ENCODE peak calls at places on chromosomes 6 and 20, in nine cellular contexts. C, S, K, G, B, Q, M, T and Z are unnamed samples.

GRCh38 chr6:151627689-151628444 is 134.1 kb downstream of the CCDC170 start:
- DNase-seq in C (no peak), S (peak; percentile 22), K (no peak), G (no peak), B (no peak), Q (no peak), M (no peak), T (no peak), Z (peak; percentile 4)

GRCh38 chr6:9315966-9316650 is 880.8 kb upstream of the SLC35B3 start:
- DNase-seq in C (no peak), S (no peak), K (no peak), G (no peak), B (no peak), Q (no peak), M (no peak), T (no peak), Z (no peak)

GRCh38 chr6:94751641-94752329 is 825.5 kb upstream of the MANEA start:
- DNase-seq in C (no peak), S (no peak), K (no peak), G (no peak), B (no peak), Q (no peak), M (no peak), T (no peak), Z (no peak)

GRCh38 chr6:164315376-164315775 is 900.9 kb downstream of the QKI start:
- DNase-seq in C (no peak), S (no peak), K (no peak), G (no peak), B (no peak), Q (no peak), M (no peak), T (no peak), Z (no peak)

GRCh38 chr6:116542426-116542825 is 3.1 kb downstream of the TRAPPC3L start:
- DNase-seq in C (no peak), S (no peak), K (no peak), G (no peak), B (no peak), Q (no peak), M (no peak), T (no peak), Z (no peak)

GRCh38 chr6:52284131-52284459 is 447 bp downstream of the MCM3 start:
- DNase-seq in C (peak; percentile 4), S (peak; percentile 11), K (no peak), G (peak; percentile 37), B (no peak), Q (peak; percentile 30), M (no peak), T (peak; percentile 82), Z (no peak)

GRCh38 chr6:44856495-44856878 is 469.0 kb downstream of the CDC5L start:
- DNase-seq in C (no peak), S (no peak), K (no peak), G (no peak), B (no peak), Q (no peak), M (no peak), T (no peak), Z (no peak)

GRCh38 chr6:75409928-75410327 is 83.7 kb downstream of the FILIP1 start:
- DNase-seq in C (peak; percentile 88), S (peak; percentile 89), K (peak; percentile 39), G (no peak), B (no peak), Q (no peak), M (no peak), T (no peak), Z (no peak)

GRCh38 chr6:15400572-15401004 is 154.7 kb downstream of the JARID2 start:
- DNase-seq in C (no peak), S (peak; percentile 44), K (no peak), G (no peak), B (no peak), Q (peak; percentile 41), M (peak; percentile 66), T (peak; percentile 48), Z (peak; percentile 80)

GRCh38 chr6:133568970-133569889 is 319.7 kb upstream of the TCF21 start:
- DNase-seq in C (peak; percentile 82), S (peak; percentile 79), K (peak; percentile 82), G (no peak), B (peak; percentile 58), Q (peak; percentile 35), M (peak; percentile 59), T (peak; percentile 21), Z (peak; percentile 40)

GRCh38 chr6:84740385-84740784 is 24.0 kb downstream of the TBX18 start:
- DNase-seq in C (no peak), S (no peak), K (no peak), G (no peak), B (no peak), Q (no peak), M (no peak), T (no peak), Z (no peak)

GRCh38 chr6:109458774-109459531 is 3.4 kb upstream of the MICAL1 start:
- DNase-seq in C (no peak), S (no peak), K (no peak), G (peak; percentile 67), B (no peak), Q (no peak), M (no peak), T (peak; percentile 50), Z (no peak)

GRCh38 chr20:50366270-50367103 is 143.7 kb upstream of the PTPN1 start:
- DNase-seq in C (no peak), S (no peak), K (no peak), G (no peak), B (peak; percentile 42), Q (peak; percentile 61), M (peak; percentile 69), T (peak; percentile 40), Z (peak; percentile 95)

GRCh38 chr6:84017709-84018452 is 15.7 kb upstream of the MRAP2 start:
- DNase-seq in C (no peak), S (no peak), K (no peak), G (no peak), B (no peak), Q (no peak), M (no peak), T (no peak), Z (no peak)

GRCh38 chr20:19588731-19589130 is 169.3 kb upstream of the RIN2 start:
- DNase-seq in C (no peak), S (no peak), K (no peak), G (no peak), B (no peak), Q (peak; percentile 54), M (no peak), T (no peak), Z (no peak)

GRCh38 chr20:25297141-25297905 is 49.4 kb downstream of the PYGB start:
- DNase-seq in C (no peak), S (no peak), K (no peak), G (no peak), B (no peak), Q (no peak), M (no peak), T (no peak), Z (no peak)

GRCh38 chr6:49662231-49662876 is 25.7 kb upstream of the RHAG start:
- DNase-seq in C (no peak), S (no peak), K (no peak), G (no peak), B (no peak), Q (no peak), M (no peak), T (no peak), Z (no peak)

GRCh38 chr6:162674452-162674851 is 53.1 kb downstream of the PRKN start:
- DNase-seq in C (no peak), S (no peak), K (no peak), G (no peak), B (no peak), Q (no peak), M (no peak), T (no peak), Z (no peak)

GRCh38 chr20:58956078-58956477 is 25.0 kb upstream of the NELFCD start:
- DNase-seq in C (no peak), S (no peak), K (no peak), G (no peak), B (no peak), Q (no peak), M (no peak), T (no peak), Z (no peak)

GRCh38 chr6:33075568-33076405 is at the start of gene HLA-DPB1:
- DNase-seq in C (peak; percentile 62), S (peak; percentile 64), K (no peak), G (peak; percentile 65), B (no peak), Q (no peak), M (peak; percentile 62), T (no peak), Z (no peak)

GRCh38 chr6:105453968-105454367 is 51.1 kb upstream of the PREP start:
- DNase-seq in C (no peak), S (no peak), K (no peak), G (no peak), B (no peak), Q (no peak), M (no peak), T (no peak), Z (no peak)

GRCh38 chr20:45589725-45590124 is 10.6 kb upstream of the WFDC8 start:
- DNase-seq in C (no peak), S (peak; percentile 61), K (no peak), G (no peak), B (no peak), Q (no peak), M (no peak), T (no peak), Z (no peak)

GRCh38 chr6:121055572-121056163 is 278.6 kb downstream of the TBC1D32 start:
- DNase-seq in C (peak; percentile 57), S (peak; percentile 59), K (peak; percentile 5), G (no peak), B (peak; percentile 24), Q (no peak), M (peak; percentile 55), T (no peak), Z (peak; percentile 19)

GRCh38 chr6:132708002-132708401 is 5.9 kb downstream of the VNN1 start:
- DNase-seq in C (no peak), S (no peak), K (no peak), G (no peak), B (no peak), Q (no peak), M (no peak), T (no peak), Z (no peak)